ENCODE peak calls at places on chromosomes 13 and 19, in four cellular contexts. K, A, G and I are unnamed samples.

GRCh38 chr13:71879129-71879535 is 12.1 kb upstream of the DACH1 start:
- DNase-seq in A (peak; percentile 8), G (no peak), K (peak; percentile 59), I (no peak)

GRCh38 chr19:35518313-35518712 is 4.9 kb upstream of the DMKN start:
- DNase-seq in A (no peak), G (no peak), K (no peak), I (no peak)

GRCh38 chr19:37551123-37551993 is 43.2 kb downstream of the ZNF571 start:
- DNase-seq in G (no peak), K (no peak), A (no peak), I (no peak)

GRCh38 chr13:76971215-76971614 is 20.7 kb upstream of the CLN5 start:
- DNase-seq in A (no peak), K (no peak), G (no peak), I (no peak)

GRCh38 chr19:45954132-45954531 is 19.5 kb downstream of the NOVA2 start:
- DNase-seq in A (no peak), K (no peak), G (no peak), I (no peak)

GRCh38 chr13:24270639-24271131 is 38.7 kb upstream of the C1QTNF9 start:
- DNase-seq in A (no peak), G (peak; percentile 61), K (peak; percentile 42), I (peak; percentile 83)

GRCh38 chr19:40284501-40285352 is at the start of gene AKT2:
- DNase-seq in A (peak; percentile 92), K (peak; percentile 88), G (no peak), I (no peak)

GRCh38 chr13:111115841-111116500 is 861 bp downstream of the ARHGEF7 start:
- DNase-seq in G (no peak), K (peak; percentile 48), A (no peak), I (no peak)

GRCh38 chr19:13622727-13623126 is 116.4 kb upstream of the CACNA1A start:
- DNase-seq in A (no peak), G (no peak), K (peak; percentile 27), I (no peak)

GRCh38 chr13:55160911-55161310 is 1979.8 kb upstream of the PRR20A start:
- DNase-seq in K (peak; percentile 1), A (no peak), G (no peak), I (no peak)

GRCh38 chr19:39390460-39390758 is 497 bp downstream of the PAF1 start:
- DNase-seq in A (no peak), K (no peak), G (no peak), I (no peak)

GRCh38 chr19:17938092-17938845 is 5.5 kb downstream of the CCDC124 start:
- DNase-seq in K (peak; percentile 77), G (no peak), A (peak; percentile 78), I (peak; percentile 84)

GRCh38 chr13:53775807-53776206 is 747.2 kb downstream of the OLFM4 start:
- DNase-seq in G (no peak), K (no peak), A (no peak), I (no peak)

GRCh38 chr13:74891610-74892009 is 590.4 kb downstream of the TBC1D4 start:
- DNase-seq in A (no peak), G (no peak), K (no peak), I (no peak)

GRCh38 chr19:49417090-49417489 is 6.2 kb downstream of the PTH2 start:
- DNase-seq in A (peak; percentile 37), G (no peak), K (no peak), I (no peak)

GRCh38 chr19:18832331-18833140 is 777 bp downstream of the UPF1 start:
- DNase-seq in G (no peak), K (peak; percentile 45), A (peak; percentile 60), I (no peak)

GRCh38 chr13:94413545-94413944 is 65.9 kb downstream of the DCT start:
- DNase-seq in G (no peak), A (no peak), K (no peak), I (no peak)

GRCh38 chr13:103097366-103097928 is 31.2 kb upstream of the SLC10A2 start:
- DNase-seq in K (no peak), G (no peak), A (no peak), I (no peak)

GRCh38 chr13:24502567-24503375 is 9.8 kb downstream of the PARP4 start:
- DNase-seq in K (no peak), G (no peak), A (no peak), I (no peak)

GRCh38 chr19:5103061-5103701 is 134.3 kb downstream of the KDM4B start:
- DNase-seq in A (no peak), G (no peak), K (no peak), I (no peak)

GRCh38 chr13:110537116-110537515 is 24.4 kb downstream of the RAB20 start:
- DNase-seq in A (no peak), G (no peak), K (no peak), I (peak; percentile 54)

GRCh38 chr19:44703336-44704078 is 4.6 kb downstream of the CEACAM16 start:
- DNase-seq in G (no peak), A (no peak), K (no peak), I (no peak)
- H3K27ac ChIP-seq in G (no peak overlapping the region), A (no peak overlapping the region), K (no peak overlapping the region), I (no peak overlapping the region)

DNA sequence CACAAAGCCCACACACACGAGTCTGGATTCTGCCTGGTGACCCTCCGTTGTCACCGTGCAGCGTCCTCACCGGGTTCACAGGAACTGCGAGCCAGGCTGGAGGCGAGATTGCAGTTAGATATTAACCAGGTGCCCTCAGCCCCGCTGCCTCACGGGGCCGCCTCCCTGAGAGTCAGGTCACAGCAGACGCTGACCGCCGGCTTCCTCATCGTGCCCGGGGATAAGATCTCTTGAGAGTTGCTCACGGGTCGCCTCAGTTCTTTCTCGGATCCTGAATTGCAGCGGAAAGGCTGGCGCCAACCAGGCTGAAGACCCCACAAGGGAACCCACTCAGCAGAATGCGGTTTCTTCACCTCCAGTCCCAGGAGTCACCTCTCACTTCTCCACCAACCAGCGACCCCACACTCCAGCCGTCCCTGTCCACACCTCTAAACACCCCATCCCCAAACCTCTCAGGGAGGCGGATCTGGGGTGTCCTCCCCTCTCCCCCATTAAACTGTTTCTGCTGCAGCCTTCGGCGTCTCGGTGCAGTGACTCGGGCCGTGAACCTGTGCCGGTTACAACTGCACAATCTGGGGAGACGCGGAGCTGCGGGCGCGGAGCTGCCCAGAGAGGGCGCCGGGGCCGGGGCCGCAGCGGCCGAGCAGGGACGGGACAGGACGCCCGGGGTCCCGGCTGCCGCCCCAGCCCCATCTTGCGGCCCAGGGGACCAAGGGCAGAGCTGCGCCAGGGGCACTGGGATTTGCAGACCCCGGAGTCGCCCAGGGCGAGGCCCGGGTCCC is 591 bp downstream of the ZNF823 start:
- DNase-seq in G (no peak), A (peak; percentile 57), K (peak; percentile 64), I (peak; percentile 84)
- TF ChIP-seq CTCF in G (no peak), A (peak; percentile 36), K (peak; percentile 29), I (peak; percentile 7)

GRCh38 chr19:57620673-57621348 is 6.8 kb downstream of the ZNF134 start:
- DNase-seq in A (no peak), G (no peak), K (no peak), I (no peak)

GRCh38 chr19:57613941-57614743 is at the start of gene ZNF134:
- DNase-seq in G (peak; percentile 53), K (peak; percentile 95), A (peak; percentile 95), I (peak; percentile 96)

GRCh38 chr19:57611113-57611512 is 2.9 kb upstream of the ZNF134 start:
- DNase-seq in K (peak; percentile 74), A (no peak), G (no peak), I (no peak)

DNA sequence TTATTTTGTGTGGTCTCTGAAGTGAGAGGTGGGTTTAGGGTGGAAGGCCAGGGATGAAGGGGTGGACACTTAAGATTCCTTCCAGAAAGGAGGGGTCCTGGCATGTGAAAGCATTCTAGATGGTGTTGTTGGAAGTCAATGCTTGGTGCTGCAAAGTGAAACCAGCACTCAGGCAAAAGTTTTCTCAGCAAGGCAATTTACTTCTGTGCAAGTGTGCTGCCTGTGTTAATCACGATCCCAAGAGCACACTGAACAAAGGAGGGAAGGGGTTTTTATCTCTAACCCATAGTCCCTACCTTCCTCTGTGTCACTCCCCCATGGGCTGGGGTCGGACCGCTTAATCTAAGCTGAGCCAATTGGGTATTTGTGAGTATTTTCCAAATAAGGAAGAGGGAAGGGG is 1.3 kb downstream of the ZNF134 start:
- DNase-seq in A (peak; percentile 24), G (no peak), K (no peak), I (no peak)
- H3K9me3 ChIP-seq in A (peaks cover 46% of the 10 kb centered on the region), G (peaks cover 57% of the 10 kb centered on the region), K (peaks cover 3% of the 10 kb centered on the region), I (peaks cover 67% of the 10 kb centered on the region)

GRCh38 chr13:50377726-50378270 is 362.6 kb downstream of the KCNRG start:
- DNase-seq in A (no peak), K (no peak), G (no peak), I (no peak)

GRCh38 chr13:50376895-50377575 is 361.8 kb downstream of the KCNRG start:
- DNase-seq in G (no peak), A (no peak), K (no peak), I (no peak)

GRCh38 chr13:50374517-50374916 is 359.3 kb downstream of the KCNRG start:
- DNase-seq in A (no peak), K (no peak), G (no peak), I (no peak)

GRCh38 chr13:50378513-50378970 is 363.3 kb downstream of the KCNRG start:
- DNase-seq in G (no peak), A (peak; percentile 85), K (no peak), I (no peak)

DNA sequence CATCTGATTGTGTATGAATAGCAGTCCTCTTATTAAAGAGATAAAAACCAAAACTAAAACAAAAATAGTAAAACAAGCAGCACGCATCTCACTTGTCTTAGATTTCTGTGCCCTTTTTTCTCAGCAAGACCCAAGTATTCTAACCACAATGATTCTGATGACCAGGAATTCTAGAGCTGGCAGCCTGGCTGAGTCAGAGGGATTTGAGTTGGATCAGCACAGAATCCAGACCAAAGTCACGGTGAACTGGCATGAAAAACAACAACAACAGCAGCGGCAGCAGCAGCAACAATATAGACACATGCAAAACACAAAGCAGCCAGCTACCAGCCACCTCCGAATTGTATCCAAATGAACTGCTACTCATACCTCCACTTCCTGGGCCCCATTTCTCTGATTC is 360.5 kb downstream of the KCNRG start:
- DNase-seq in K (no peak), G (no peak), A (peak; percentile 39), I (no peak)
- H3K27ac ChIP-seq in K (no peak overlapping the region), G (no peak overlapping the region), A (no peak overlapping the region), I (no peak overlapping the region)

DNA sequence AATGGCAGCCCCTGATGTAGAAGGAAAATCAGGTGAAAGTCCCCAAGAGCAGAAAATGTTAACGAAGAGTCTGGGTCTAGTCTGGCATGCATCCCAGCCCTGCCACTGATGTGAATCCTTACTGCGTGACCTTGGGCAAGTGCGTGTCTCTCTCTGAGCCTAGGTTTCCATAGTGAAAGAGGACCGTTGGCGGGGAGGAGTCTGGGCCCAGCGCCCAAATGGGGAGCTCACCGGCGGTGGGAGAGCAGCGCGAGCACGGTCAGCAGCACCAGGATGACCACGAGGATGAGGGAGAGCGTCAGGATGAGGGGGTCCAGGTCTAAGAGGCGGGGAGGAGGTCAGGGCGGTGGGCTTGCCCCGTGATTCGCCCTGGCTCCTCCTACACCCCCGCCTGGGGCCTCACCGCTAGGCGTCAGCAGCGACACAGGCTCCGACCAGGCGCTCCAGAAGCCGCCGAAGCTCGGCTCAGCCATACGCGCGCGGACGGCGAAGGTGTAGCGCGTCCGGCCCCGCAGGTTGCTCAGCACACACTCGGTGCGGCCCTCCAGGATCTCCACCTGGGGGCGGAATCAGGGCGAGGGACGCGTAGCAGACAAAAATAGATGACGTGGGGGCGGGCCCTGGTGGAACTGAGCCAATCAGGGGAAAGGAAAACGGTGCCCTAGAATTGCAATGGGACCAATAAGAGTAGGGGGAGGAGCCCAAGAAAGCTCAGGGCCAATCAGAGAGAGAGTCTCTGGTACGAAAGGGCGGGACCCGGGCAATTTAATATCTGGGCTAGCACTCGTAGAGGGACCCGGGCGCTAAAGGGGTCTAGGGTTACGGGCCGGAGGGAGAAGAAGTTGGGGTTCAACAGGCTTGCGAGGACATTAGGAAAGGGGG is 3.2 kb downstream of the EPOR start:
- DNase-seq in K (peak; percentile 98), A (peak; percentile 99), G (peak; percentile 88), I (peak; percentile 95)
- TF ChIP-seq CTCF in K (peak; percentile 77), A (peak; percentile 90), G (peak; percentile 87), I (peak; percentile 84)